ENCODE peak calls at places on chromosomes 11 and 22, in ten cellular contexts. One of them, this sample, is unnamed.

GRCh38 chr22:50399751-50400331 is 56.7 kb downstream of the PPP6R2 start:
- DNase-seq in GOT3: no peak
- DNase-seq in glutamatergic neuron: peak; percentile 80
- DNase-seq in GM10248: peak; percentile 56
- DNase-seq in MM.1S: no peak
- DNase-seq in T-helper 2 cell: no peak
- DNase-seq in DMS 273 treated with DMSO at 0.1 percent for 48 hours: no peak
- DNase-seq in fibroblast of the aortic adventitia: no peak
- DNase-seq in AG09319: no peak
- DNase-seq in T follicular helper cell: no peak
- DNase-seq in this sample: no peak

GRCh38 chr22:19895160-19895849 is 40.6 kb upstream of the GNB1L start:
- DNase-seq in glutamatergic neuron: no peak
- DNase-seq in fibroblast of the aortic adventitia: no peak
- DNase-seq in T-helper 2 cell: no peak
- DNase-seq in MM.1S: no peak
- DNase-seq in T follicular helper cell: no peak
- DNase-seq in GM10248: no peak
- DNase-seq in AG09319: no peak
- DNase-seq in GOT3: no peak
- DNase-seq in DMS 273 treated with DMSO at 0.1 percent for 48 hours: no peak
- DNase-seq in this sample: no peak

GRCh38 chr11:67648796-67649613 is 1.5 kb downstream of the ACY3 start:
- DNase-seq in T-helper 2 cell: no peak
- DNase-seq in T follicular helper cell: no peak
- DNase-seq in DMS 273 treated with DMSO at 0.1 percent for 48 hours: no peak
- DNase-seq in GM10248: no peak
- DNase-seq in AG09319: no peak
- DNase-seq in GOT3: no peak
- DNase-seq in glutamatergic neuron: no peak
- DNase-seq in fibroblast of the aortic adventitia: no peak
- DNase-seq in MM.1S: no peak
- DNase-seq in this sample: no peak

GRCh38 chr11:60973699-60974098 is 2.2 kb downstream of the CD6 start:
- DNase-seq in GOT3: no peak
- DNase-seq in T-helper 2 cell: no peak
- DNase-seq in GM10248: no peak
- DNase-seq in fibroblast of the aortic adventitia: no peak
- DNase-seq in glutamatergic neuron: no peak
- DNase-seq in DMS 273 treated with DMSO at 0.1 percent for 48 hours: no peak
- DNase-seq in T follicular helper cell: no peak
- DNase-seq in MM.1S: no peak
- DNase-seq in AG09319: no peak
- DNase-seq in this sample: no peak

GRCh38 chr11:69774354-69775162 is 583 bp downstream of the FGF4 start:
- DNase-seq in GM10248: no peak
- DNase-seq in T follicular helper cell: no peak
- DNase-seq in T-helper 2 cell: no peak
- DNase-seq in glutamatergic neuron: no peak
- DNase-seq in fibroblast of the aortic adventitia: no peak
- DNase-seq in DMS 273 treated with DMSO at 0.1 percent for 48 hours: no peak
- DNase-seq in AG09319: no peak
- DNase-seq in GOT3: no peak
- DNase-seq in MM.1S: no peak
- DNase-seq in this sample: no peak

GRCh38 chr11:85663080-85663729 is 1.7 kb downstream of the CREBZF start:
- DNase-seq in glutamatergic neuron: no peak
- DNase-seq in fibroblast of the aortic adventitia: peak; percentile 17
- DNase-seq in T follicular helper cell: no peak
- DNase-seq in T-helper 2 cell: no peak
- DNase-seq in AG09319: no peak
- DNase-seq in MM.1S: peak; percentile 20
- DNase-seq in GM10248: no peak
- DNase-seq in DMS 273 treated with DMSO at 0.1 percent for 48 hours: no peak
- DNase-seq in GOT3: no peak
- DNase-seq in this sample: no peak

GRCh38 chr11:57638005-57638760 is 11.5 kb downstream of the YPEL4 start:
- DNase-seq in MM.1S: no peak
- DNase-seq in AG09319: peak; percentile 49
- DNase-seq in GOT3: no peak
- DNase-seq in T follicular helper cell: no peak
- DNase-seq in GM10248: peak; percentile 64
- DNase-seq in DMS 273 treated with DMSO at 0.1 percent for 48 hours: peak; percentile 28
- DNase-seq in glutamatergic neuron: peak; percentile 81
- DNase-seq in T-helper 2 cell: no peak
- DNase-seq in fibroblast of the aortic adventitia: peak; percentile 84
- DNase-seq in this sample: peak; percentile 99

GRCh38 chr11:57566035-57566504 is 1.4 kb downstream of the UBE2L6 start:
- DNase-seq in GOT3: no peak
- DNase-seq in GM10248: peak; percentile 67
- DNase-seq in DMS 273 treated with DMSO at 0.1 percent for 48 hours: no peak
- DNase-seq in T follicular helper cell: no peak
- DNase-seq in glutamatergic neuron: no peak
- DNase-seq in T-helper 2 cell: peak; percentile 11
- DNase-seq in fibroblast of the aortic adventitia: peak; percentile 65
- DNase-seq in MM.1S: peak; percentile 76
- DNase-seq in AG09319: no peak
- DNase-seq in this sample: no peak

GRCh38 chr22:50696251-50696798 is 23.7 kb downstream of the SHANK3 start:
- DNase-seq in fibroblast of the aortic adventitia: no peak
- DNase-seq in AG09319: no peak
- DNase-seq in glutamatergic neuron: peak; percentile 14
- DNase-seq in MM.1S: no peak
- DNase-seq in DMS 273 treated with DMSO at 0.1 percent for 48 hours: no peak
- DNase-seq in GOT3: no peak
- DNase-seq in T-helper 2 cell: no peak
- DNase-seq in T follicular helper cell: no peak
- DNase-seq in GM10248: no peak
- DNase-seq in this sample: no peak

GRCh38 chr11:33160587-33160986 is 693 bp downstream of the CSTF3 start:
- DNase-seq in DMS 273 treated with DMSO at 0.1 percent for 48 hours: no peak
- DNase-seq in T-helper 2 cell: no peak
- DNase-seq in GM10248: no peak
- DNase-seq in glutamatergic neuron: no peak
- DNase-seq in MM.1S: no peak
- DNase-seq in fibroblast of the aortic adventitia: no peak
- DNase-seq in AG09319: no peak
- DNase-seq in T follicular helper cell: no peak
- DNase-seq in GOT3: no peak
- DNase-seq in this sample: no peak

GRCh38 chr11:43969543-43969942 is 27.1 kb downstream of the C11orf96 start:
- DNase-seq in GOT3: no peak
- DNase-seq in fibroblast of the aortic adventitia: no peak
- DNase-seq in GM10248: no peak
- DNase-seq in DMS 273 treated with DMSO at 0.1 percent for 48 hours: peak; percentile 10
- DNase-seq in T-helper 2 cell: no peak
- DNase-seq in glutamatergic neuron: no peak
- DNase-seq in MM.1S: no peak
- DNase-seq in T follicular helper cell: no peak
- DNase-seq in AG09319: no peak
- DNase-seq in this sample: no peak

GRCh38 chr11:85810871-85811611 is at the start of gene SYTL2:
- DNase-seq in T follicular helper cell: peak; percentile 52
- DNase-seq in fibroblast of the aortic adventitia: no peak
- DNase-seq in glutamatergic neuron: peak; percentile 69
- DNase-seq in MM.1S: peak; percentile 87
- DNase-seq in GM10248: peak; percentile 73
- DNase-seq in DMS 273 treated with DMSO at 0.1 percent for 48 hours: no peak
- DNase-seq in T-helper 2 cell: peak; percentile 69
- DNase-seq in GOT3: peak; percentile 2
- DNase-seq in AG09319: no peak
- DNase-seq in this sample: peak; percentile 86

GRCh38 chr11:35619754-35620640 is 1.7 kb downstream of the FJX1 start:
- DNase-seq in DMS 273 treated with DMSO at 0.1 percent for 48 hours: no peak
- DNase-seq in T-helper 2 cell: no peak
- DNase-seq in GM10248: peak; percentile 28
- DNase-seq in T follicular helper cell: no peak
- DNase-seq in glutamatergic neuron: peak; percentile 90
- DNase-seq in MM.1S: no peak
- DNase-seq in AG09319: no peak
- DNase-seq in GOT3: no peak
- DNase-seq in fibroblast of the aortic adventitia: no peak
- DNase-seq in this sample: peak; percentile 57

GRCh38 chr11:121446752-121447156 is 5.4 kb upstream of the SORL1 start:
- DNase-seq in fibroblast of the aortic adventitia: peak; percentile 21
- DNase-seq in T follicular helper cell: no peak
- DNase-seq in MM.1S: no peak
- DNase-seq in DMS 273 treated with DMSO at 0.1 percent for 48 hours: no peak
- DNase-seq in GM10248: peak; percentile 31
- DNase-seq in T-helper 2 cell: no peak
- DNase-seq in AG09319: no peak
- DNase-seq in glutamatergic neuron: no peak
- DNase-seq in GOT3: no peak
- DNase-seq in this sample: peak; percentile 57

GRCh38 chr11:59770324-59770723 is 15.1 kb downstream of the STX3 start:
- DNase-seq in GOT3: no peak
- DNase-seq in AG09319: no peak
- DNase-seq in glutamatergic neuron: no peak
- DNase-seq in T follicular helper cell: no peak
- DNase-seq in DMS 273 treated with DMSO at 0.1 percent for 48 hours: no peak
- DNase-seq in MM.1S: no peak
- DNase-seq in T-helper 2 cell: no peak
- DNase-seq in GM10248: no peak
- DNase-seq in fibroblast of the aortic adventitia: no peak
- DNase-seq in this sample: no peak

GRCh38 chr11:95147364-95147905 is 57.8 kb downstream of the ENDOD1 start:
- DNase-seq in AG09319: no peak
- DNase-seq in T-helper 2 cell: no peak
- DNase-seq in glutamatergic neuron: no peak
- DNase-seq in T follicular helper cell: no peak
- DNase-seq in fibroblast of the aortic adventitia: peak; percentile 95
- DNase-seq in GOT3: no peak
- DNase-seq in MM.1S: peak; percentile 62
- DNase-seq in DMS 273 treated with DMSO at 0.1 percent for 48 hours: no peak
- DNase-seq in GM10248: no peak
- DNase-seq in this sample: peak; percentile 83

GRCh38 chr22:26169312-26170111 is at the start of gene SEZ6L:
- DNase-seq in DMS 273 treated with DMSO at 0.1 percent for 48 hours: no peak
- DNase-seq in MM.1S: no peak
- DNase-seq in T follicular helper cell: no peak
- DNase-seq in GM10248: peak; percentile 47
- DNase-seq in glutamatergic neuron: peak; percentile 76
- DNase-seq in fibroblast of the aortic adventitia: no peak
- DNase-seq in GOT3: no peak
- DNase-seq in T-helper 2 cell: no peak
- DNase-seq in AG09319: no peak
- DNase-seq in this sample: no peak

GRCh38 chr11:31118566-31118965 is 251.0 kb downstream of the DCDC1 start:
- DNase-seq in GM10248: no peak
- DNase-seq in MM.1S: no peak
- DNase-seq in fibroblast of the aortic adventitia: no peak
- DNase-seq in DMS 273 treated with DMSO at 0.1 percent for 48 hours: no peak
- DNase-seq in glutamatergic neuron: no peak
- DNase-seq in T-helper 2 cell: no peak
- DNase-seq in GOT3: no peak
- DNase-seq in AG09319: no peak
- DNase-seq in T follicular helper cell: no peak
- DNase-seq in this sample: no peak

GRCh38 chr22:21907638-21908522 is 40.4 kb upstream of the MAPK1 start:
- DNase-seq in fibroblast of the aortic adventitia: no peak
- DNase-seq in AG09319: no peak
- DNase-seq in T follicular helper cell: no peak
- DNase-seq in GOT3: no peak
- DNase-seq in T-helper 2 cell: no peak
- DNase-seq in glutamatergic neuron: no peak
- DNase-seq in MM.1S: no peak
- DNase-seq in DMS 273 treated with DMSO at 0.1 percent for 48 hours: no peak
- DNase-seq in GM10248: no peak
- DNase-seq in this sample: no peak

GRCh38 chr22:20549232-20549841 is 41.9 kb downstream of the MED15 start:
- DNase-seq in glutamatergic neuron: no peak
- DNase-seq in fibroblast of the aortic adventitia: no peak
- DNase-seq in AG09319: no peak
- DNase-seq in GOT3: no peak
- DNase-seq in T-helper 2 cell: peak; percentile 64
- DNase-seq in T follicular helper cell: peak; percentile 62
- DNase-seq in GM10248: no peak
- DNase-seq in MM.1S: no peak
- DNase-seq in DMS 273 treated with DMSO at 0.1 percent for 48 hours: peak; percentile 82
- DNase-seq in this sample: no peak

GRCh38 chr11:62048101-62048500 is 75.7 kb upstream of the INCENP start:
- DNase-seq in MM.1S: no peak
- DNase-seq in GOT3: no peak
- DNase-seq in DMS 273 treated with DMSO at 0.1 percent for 48 hours: no peak
- DNase-seq in glutamatergic neuron: no peak
- DNase-seq in T-helper 2 cell: no peak
- DNase-seq in AG09319: no peak
- DNase-seq in GM10248: no peak
- DNase-seq in T follicular helper cell: no peak
- DNase-seq in fibroblast of the aortic adventitia: peak; percentile 28
- DNase-seq in this sample: no peak

GRCh38 chr11:71914127-71914526 is 14.3 kb downstream of the XNDC1N start:
- DNase-seq in MM.1S: no peak
- DNase-seq in DMS 273 treated with DMSO at 0.1 percent for 48 hours: no peak
- DNase-seq in GM10248: no peak
- DNase-seq in AG09319: peak; percentile 90
- DNase-seq in fibroblast of the aortic adventitia: peak; percentile 82
- DNase-seq in T follicular helper cell: no peak
- DNase-seq in T-helper 2 cell: no peak
- DNase-seq in glutamatergic neuron: no peak
- DNase-seq in GOT3: no peak
- DNase-seq in this sample: no peak